ENCODE peak calls at places on chromosomes 5 and 9, in five cellular contexts. Z is IMR-90, V is H9, T is H1, Y is mesenchymal stem cell. H is an unnamed sample.

GRCh38 chr9:37105169-37105750 is 15.1 kb upstream of the ZCCHC7 start:
- DNase-seq in Z (peak), V (no peak), T (no peak), Y (no peak), H (no peak)

GRCh38 chr5:132883261-132883834 is 9.9 kb downstream of the LEAP2 start:
- DNase-seq in Z (peak), V (peak), T (no peak), Y (peak), H (peak)

GRCh38 chr5:131532016-131532640 is 102.9 kb downstream of the RAPGEF6 start:
- DNase-seq in Z (no peak), V (no peak), T (no peak), Y (no peak), H (no peak)

GRCh38 chr9:76223749-76224340 is 170.4 kb downstream of the RFK start:
- DNase-seq in Z (peak), V (no peak), T (no peak), Y (peak), H (no peak)

GRCh38 chr9:116566677-116567488 is 120.2 kb upstream of the TRIM32 start:
- DNase-seq in Z (peak), V (no peak), T (no peak), Y (peak), H (no peak)

GRCh38 chr5:106521701-106522100 is 1149.0 kb downstream of the EFNA5 start:
- DNase-seq in Z (peak), V (no peak), T (no peak), Y (peak), H (no peak)

GRCh38 chr5:172931001-172931536 is 28.2 kb upstream of the RPL26L1 start:
- DNase-seq in Z (peak), V (no peak), T (no peak), Y (peak), H (no peak)

GRCh38 chr5:97141539-97141938 is 872 bp downstream of the LIX1 start:
- DNase-seq in Z (no peak), V (no peak), T (no peak), Y (no peak), H (no peak)

GRCh38 chr5:123752576-123752975 is 240.6 kb downstream of the CSNK1G3 start:
- DNase-seq in Z (peak), V (no peak), T (no peak), Y (peak), H (no peak)

GRCh38 chr5:147565524-147565923 is 55.7 kb upstream of the DPYSL3 start:
- DNase-seq in Z (peak), V (no peak), T (no peak), Y (peak), H (no peak)

GRCh38 chr9:116156621-116157314 is 3.2 kb downstream of the PAPPA start:
- DNase-seq in Z (peak), V (peak), T (no peak), Y (peak), H (peak)

GRCh38 chr9:37373621-37374020 is 48.9 kb upstream of the GRHPR start:
- DNase-seq in Z (no peak), V (no peak), T (no peak), Y (no peak), H (no peak)

GRCh38 chr5:95804765-95805539 is 17.6 kb downstream of the GLRX start:
- DNase-seq in Z (no peak), V (no peak), T (no peak), Y (no peak), H (no peak)

GRCh38 chr5:139638090-139638735 is 9.9 kb upstream of the CXXC5 start:
- DNase-seq in Z (peak), V (no peak), T (no peak), Y (peak), H (no peak)

GRCh38 chr5:82815871-82816270 is 261.3 kb downstream of the TMEM167A start:
- DNase-seq in Z (no peak), V (no peak), T (no peak), Y (peak), H (no peak)

GRCh38 chr9:31153250-31153840 is 1231.1 kb upstream of the ACO1 start:
- DNase-seq in Z (no peak), V (no peak), T (no peak), Y (peak), H (no peak)

GRCh38 chr9:16368425-16369087 is 501.9 kb downstream of the BNC2 start:
- DNase-seq in Z (peak), V (peak), T (no peak), Y (peak), H (no peak)
- H4K91ac ChIP-seq in Z (peak), V (no peak), T (no peak), Y (no peak), H (no peak)

GRCh38 chr5:154523104-154523503 is 45.1 kb upstream of the HAND1 start:
- DNase-seq in Z (no peak), V (no peak), T (no peak), Y (no peak), H (no peak)
- H4K91ac ChIP-seq in Z (no peak), V (no peak), T (no peak), Y (no peak), H (no peak)

DNA sequence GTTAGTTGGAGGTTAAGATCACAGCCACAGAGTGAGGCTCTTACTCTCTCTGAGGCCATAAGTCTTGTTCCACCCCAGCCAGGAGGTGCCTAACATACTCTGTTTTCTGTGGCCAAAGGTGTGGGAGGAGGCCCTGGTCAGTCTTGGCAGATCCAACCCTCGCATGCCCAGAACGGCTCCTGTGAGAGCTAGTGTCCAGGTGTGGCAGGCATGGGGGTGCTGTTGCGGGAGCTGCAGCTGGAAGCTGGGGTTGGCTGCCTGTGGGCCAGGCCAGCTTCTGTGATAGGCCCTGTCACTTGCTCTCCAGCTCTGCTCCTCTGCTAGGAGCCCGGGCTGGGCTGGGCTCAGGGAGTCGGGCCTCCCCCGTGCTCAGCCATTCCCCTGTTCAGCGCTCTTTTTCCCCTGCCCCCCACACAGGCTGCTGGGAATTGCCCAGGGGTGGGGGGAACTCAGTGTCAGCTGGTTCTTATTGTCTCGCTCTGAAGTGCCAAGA is 31.6 kb downstream of the IER5L start:
- DNase-seq in Z (no peak), V (no peak), T (no peak), Y (peak), H (no peak)
- H4K91ac ChIP-seq in Z (peak), V (no peak), T (peak), Y (peak), H (no peak)

GRCh38 chr9:94843089-94843488 is 116.6 kb downstream of the AOPEP start:
- DNase-seq in Z (no peak), V (no peak), T (no peak), Y (no peak), H (no peak)
- H4K91ac ChIP-seq in Z (no peak), V (no peak), T (no peak), Y (no peak), H (no peak)

DNA sequence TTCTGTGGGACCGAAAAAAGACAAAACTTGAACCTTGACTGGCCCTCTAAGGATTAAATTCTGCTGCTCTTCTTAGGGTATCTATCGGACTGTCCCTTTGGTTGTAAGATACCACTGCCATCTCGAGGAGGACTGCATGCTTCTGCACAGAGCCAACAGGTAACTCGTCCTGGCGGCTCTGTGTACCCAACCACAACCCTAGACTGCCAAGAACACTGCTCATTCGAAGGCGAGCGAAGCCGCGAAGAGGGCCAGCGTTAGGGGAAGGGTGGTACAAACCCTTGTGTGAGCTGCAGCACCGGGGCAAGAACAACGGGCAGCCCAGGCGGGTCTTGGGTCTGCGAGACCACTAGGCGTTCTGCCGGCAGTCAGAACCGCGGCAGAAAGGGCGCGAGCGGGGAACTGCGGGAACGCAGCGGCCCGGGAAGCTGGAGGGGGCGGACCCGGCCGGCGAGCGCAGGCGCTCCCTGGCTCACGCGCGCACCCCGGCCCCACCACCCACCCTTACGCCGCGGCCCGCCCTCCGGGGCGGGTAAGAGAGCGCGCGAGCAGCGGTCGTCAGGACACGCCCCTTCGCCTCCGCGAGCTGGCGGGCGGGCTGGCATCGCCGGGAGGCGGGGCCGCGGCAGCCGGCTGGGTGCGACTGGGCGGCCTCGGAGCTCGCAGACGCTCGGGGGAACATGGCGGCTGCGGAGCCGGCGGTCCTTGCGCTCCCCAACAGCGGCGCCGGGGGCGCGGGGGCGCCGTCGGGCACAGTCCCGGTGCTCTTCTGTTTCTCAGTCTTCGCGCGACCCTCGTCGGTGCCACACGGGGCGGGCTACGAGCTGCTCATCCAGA is at the start of gene ISOC1:
- DNase-seq in Z (peak), V (peak), T (peak), Y (peak), H (peak)
- H4K91ac ChIP-seq in Z (peak), V (no peak), T (peak), Y (peak), H (no peak)

GRCh38 chr9:137179761-137180160 is 7.9 kb upstream of the TMEM210 start:
- DNase-seq in Z (no peak), V (no peak), T (no peak), Y (no peak), H (no peak)

GRCh38 chr9:137180491-137180890 is 7.9 kb downstream of the ANAPC2 start:
- DNase-seq in Z (no peak), V (no peak), T (no peak), Y (no peak), H (no peak)

GRCh38 chr9:137176302-137177182 is 4.7 kb upstream of the TMEM210 start:
- DNase-seq in Z (peak), V (peak), T (no peak), Y (peak), H (no peak)

GRCh38 chr9:137178939-137179630 is 7.2 kb upstream of the TMEM210 start:
- DNase-seq in Z (no peak), V (no peak), T (no peak), Y (no peak), H (no peak)

DNA sequence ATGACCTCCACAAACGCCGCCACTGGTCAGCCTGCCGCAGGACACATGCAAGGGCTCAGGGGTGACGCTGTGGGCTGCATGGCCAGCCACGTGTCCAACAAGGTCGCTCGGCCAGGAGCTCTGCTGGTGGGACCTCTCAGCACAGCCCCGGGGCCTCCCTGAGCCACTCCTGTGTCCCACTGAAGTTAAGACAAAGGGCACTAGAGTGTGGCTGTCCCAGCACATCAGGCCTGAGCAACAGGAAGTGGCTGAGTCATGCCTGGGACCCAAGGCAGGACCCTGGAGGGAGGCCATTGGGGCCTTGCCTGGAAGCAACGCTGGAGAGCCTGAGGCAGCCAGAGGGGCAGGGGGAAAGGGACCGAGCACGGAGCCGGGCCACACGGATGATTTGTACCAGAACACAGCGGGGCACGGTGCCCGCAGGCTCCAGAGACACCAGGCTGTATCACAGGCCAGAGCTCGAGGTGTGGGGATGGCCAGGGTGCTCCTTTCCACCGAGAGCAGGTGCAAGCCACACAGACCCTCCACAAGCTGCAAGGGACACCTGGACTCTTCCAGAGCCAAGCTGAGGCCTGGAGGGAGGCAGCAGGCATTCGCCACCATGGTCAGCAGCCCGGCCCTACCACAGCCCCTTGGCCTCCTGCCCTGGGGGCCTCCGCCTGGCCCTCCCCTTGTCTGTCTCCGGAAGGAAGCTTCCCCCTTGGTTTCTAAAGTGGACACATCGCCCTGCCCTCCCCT is 6.5 kb upstream of the TMEM210 start:
- DNase-seq in Z (no peak), V (no peak), T (no peak), Y (no peak), H (no peak)
- H4K91ac ChIP-seq in Z (no peak), V (no peak), T (no peak), Y (no peak), H (no peak)